ENCODE peak calls at places on chromosomes 5 and 9, in four cellular contexts. D, X, T and F are unnamed samples.

GRCh38 chr5:112165897-112166737 is 253.0 kb downstream of the EPB41L4A start:
- DNase-seq in T (no peak), X (no peak), D (no peak), F (no peak)

GRCh38 chr5:125200842-125201373 is 454.5 kb upstream of the ZNF608 start:
- DNase-seq in X (no peak), T (no peak), D (no peak), F (peak; percentile 6)

GRCh38 chr5:168479166-168479565 is 7.1 kb upstream of the RARS1 start:
- DNase-seq in T (no peak), X (no peak), D (peak; percentile 19), F (no peak)

GRCh38 chr5:119470105-119470763 is 17.9 kb downstream of the HSD17B4 start:
- DNase-seq in X (no peak), D (no peak), T (peak; percentile 50), F (no peak)

GRCh38 chr5:39584921-39585320 is 160.1 kb upstream of the DAB2 start:
- DNase-seq in X (no peak), D (peak; percentile 21), T (no peak), F (peak; percentile 6)

GRCh38 chr5:177496111-177497010 is 1.0 kb downstream of the PDLIM7 start:
- DNase-seq in D (peak; percentile 94), T (no peak), X (peak; percentile 39), F (peak; percentile 87)

GRCh38 chr5:68329554-68329953 is 114.0 kb downstream of the PIK3R1 start:
- DNase-seq in T (no peak), D (no peak), X (no peak), F (no peak)

GRCh38 chr5:40796487-40796889 is 1.7 kb downstream of the PRKAA1 start:
- DNase-seq in D (peak; percentile 77), T (no peak), X (no peak), F (peak; percentile 52)

GRCh38 chr9:95383198-95383673 is 65.7 kb upstream of the FANCC start:
- DNase-seq in T (no peak), X (no peak), D (peak; percentile 85), F (no peak)

GRCh38 chr9:116450378-116451139 is 236.5 kb upstream of the TRIM32 start:
- DNase-seq in D (peak; percentile 75), X (no peak), T (peak; percentile 51), F (no peak)

GRCh38 chr5:93280518-93280917 is 300.5 kb downstream of the NR2F1-AS1 start:
- DNase-seq in X (no peak), D (no peak), T (no peak), F (peak; percentile 12)

GRCh38 chr5:6727231-6727630 is 14.0 kb downstream of the TENT4A start:
- DNase-seq in X (no peak), T (no peak), D (no peak), F (no peak)

GRCh38 chr9:36924071-36924470 is 110.0 kb downstream of the PAX5 start:
- DNase-seq in D (peak; percentile 81), T (peak; percentile 30), X (no peak), F (peak; percentile 57)

GRCh38 chr9:112849363-112849922 is 41.2 kb downstream of the SLC46A2 start:
- DNase-seq in T (no peak), D (no peak), X (no peak), F (no peak)

GRCh38 chr9:136552117-136552685 is 6.4 kb upstream of the NOTCH1 start:
- DNase-seq in X (no peak), D (peak; percentile 74), T (no peak), F (no peak)

GRCh38 chr9:136485049-136485647 is 2.3 kb upstream of the SEC16A start:
- DNase-seq in D (peak; percentile 61), T (no peak), X (peak; percentile 59), F (peak; percentile 75)

GRCh38 chr5:171351674-171352073 is 36.0 kb upstream of the NPM1 start:
- DNase-seq in X (no peak), D (no peak), T (no peak), F (no peak)

GRCh38 chr9:13267743-13268142 is 11.7 kb downstream of the MPDZ start:
- DNase-seq in T (no peak), X (no peak), D (peak; percentile 94), F (peak; percentile 97)

GRCh38 chr5:6814816-6815215 is 101.6 kb downstream of the TENT4A start:
- DNase-seq in D (no peak), X (no peak), T (no peak), F (no peak)

GRCh38 chr9:135508211-135508820 is 7.8 kb downstream of the MRPS2 start:
- DNase-seq in X (no peak), T (no peak), D (no peak), F (no peak)

GRCh38 chr9:37121881-37122280 is 1.5 kb downstream of the ZCCHC7 start:
- DNase-seq in X (no peak), D (no peak), T (no peak), F (peak; percentile 17)

GRCh38 chr5:15897609-15898008 is 282.0 kb downstream of the MARCHF11 start:
- DNase-seq in X (no peak), D (peak; percentile 37), T (no peak), F (no peak)

GRCh38 chr9:12753931-12754330 is 20.9 kb upstream of the LURAP1L start:
- DNase-seq in X (no peak), T (no peak), D (no peak), F (no peak)

GRCh38 chr9:136720251-136720886 is 8.0 kb downstream of the DIPK1B start:
- DNase-seq in T (no peak), D (no peak), X (no peak), F (peak; percentile 23)

GRCh38 chr9:105979359-105979758 is 285.0 kb downstream of the TMEM38B start:
- DNase-seq in D (no peak), X (no peak), T (no peak), F (no peak)

GRCh38 chr9:133187561-133188005 is 21.5 kb downstream of the OBP2B start:
- DNase-seq in D (no peak), X (no peak), T (no peak), F (no peak)

GRCh38 chr5:119331566-119332095 is 24.2 kb upstream of the TNFAIP8 start:
- DNase-seq in X (no peak), D (no peak), T (no peak), F (no peak)

GRCh38 chr9:136665111-136665703 is 2.5 kb downstream of the EGFL7 start:
- DNase-seq in X (no peak), D (no peak), T (no peak), F (peak; percentile 28)

GRCh38 chr9:34572092-34572491 is 17.4 kb downstream of the CNTFR start:
- DNase-seq in D (no peak), X (no peak), T (no peak), F (no peak)

DNA sequence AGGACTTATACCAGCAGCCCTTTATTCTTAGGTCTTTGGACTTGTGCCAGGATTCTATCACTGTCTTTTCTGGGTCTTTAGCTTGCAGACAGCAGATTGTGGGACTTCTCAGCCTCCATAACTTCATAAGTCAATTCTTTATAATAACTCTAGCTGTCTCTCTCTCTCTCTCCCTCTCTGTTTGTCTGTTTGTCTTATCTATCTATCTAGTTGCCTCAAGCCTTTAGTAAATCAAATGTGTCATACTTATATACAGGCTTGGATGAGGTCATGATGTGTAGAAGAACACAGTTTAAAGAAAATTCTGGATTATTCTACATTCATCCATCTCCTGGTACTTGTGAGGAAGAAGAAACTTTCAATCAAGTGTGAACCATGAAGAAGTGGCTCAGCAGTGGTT is 11.5 kb upstream of the ANKRD55 start:
- DNase-seq in X (no peak), T (no peak), D (no peak), F (no peak)
- TF ChIP-seq FOS in X (no peak), T (no peak), D (no peak), F (no peak)

GRCh38 chr9:4303002-4303401 is 3.1 kb upstream of the GLIS3 start:
- DNase-seq in X (no peak), D (peak; percentile 51), T (no peak), F (peak; percentile 80)

GRCh38 chr9:4305586-4305985 is 5.7 kb upstream of the GLIS3 start:
- DNase-seq in T (no peak), X (no peak), D (no peak), F (no peak)

GRCh38 chr9:4306066-4306787 is 6.4 kb upstream of the GLIS3 start:
- DNase-seq in T (no peak), D (peak; percentile 61), X (no peak), F (peak; percentile 28)

GRCh38 chr9:4306788-4307144 is 6.9 kb upstream of the GLIS3 start:
- DNase-seq in D (no peak), T (no peak), X (no peak), F (no peak)

DNA sequence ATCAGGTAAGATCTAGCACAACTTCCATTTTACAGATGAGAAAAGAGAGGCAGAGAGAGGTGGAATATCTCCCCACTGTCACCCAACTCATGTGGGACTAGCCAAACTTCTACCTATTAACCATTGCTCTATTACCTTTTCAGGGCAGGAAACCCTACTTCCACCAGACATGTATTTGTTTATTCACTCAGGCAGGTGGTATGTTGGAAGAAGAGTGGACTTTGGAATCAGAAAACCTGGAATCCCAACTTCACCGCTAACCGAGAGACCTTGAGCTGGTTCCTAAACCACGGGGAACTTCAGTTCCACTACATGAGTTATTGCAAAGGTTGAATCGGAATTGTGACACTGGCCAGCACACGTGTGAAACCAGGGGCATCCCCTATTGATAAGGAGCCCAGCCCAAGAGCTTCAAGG is 5.2 kb upstream of the GLIS3 start:
- DNase-seq in X (no peak), D (no peak), T (no peak), F (no peak)
- TF ChIP-seq FOS in X (no peak), D (no peak), T (no peak), F (no peak)

GRCh38 chr9:124020520-124021384 is 9.2 kb downstream of the LHX2 start:
- DNase-seq in T (no peak), D (no peak), X (no peak), F (no peak)
- TF ChIP-seq FOS in T (no peak), D (no peak), X (no peak), F (no peak)

GRCh38 chr5:91328743-91329142 is 54.4 kb downstream of the ARRDC3 start:
- DNase-seq in X (no peak), D (peak; percentile 55), T (no peak), F (no peak)

GRCh38 chr5:91331705-91332104 is 51.4 kb downstream of the ARRDC3 start:
- DNase-seq in X (no peak), T (no peak), D (no peak), F (no peak)

GRCh38 chr5:91329273-91329672 is 53.8 kb downstream of the ARRDC3 start:
- DNase-seq in T (no peak), D (no peak), X (no peak), F (no peak)

DNA sequence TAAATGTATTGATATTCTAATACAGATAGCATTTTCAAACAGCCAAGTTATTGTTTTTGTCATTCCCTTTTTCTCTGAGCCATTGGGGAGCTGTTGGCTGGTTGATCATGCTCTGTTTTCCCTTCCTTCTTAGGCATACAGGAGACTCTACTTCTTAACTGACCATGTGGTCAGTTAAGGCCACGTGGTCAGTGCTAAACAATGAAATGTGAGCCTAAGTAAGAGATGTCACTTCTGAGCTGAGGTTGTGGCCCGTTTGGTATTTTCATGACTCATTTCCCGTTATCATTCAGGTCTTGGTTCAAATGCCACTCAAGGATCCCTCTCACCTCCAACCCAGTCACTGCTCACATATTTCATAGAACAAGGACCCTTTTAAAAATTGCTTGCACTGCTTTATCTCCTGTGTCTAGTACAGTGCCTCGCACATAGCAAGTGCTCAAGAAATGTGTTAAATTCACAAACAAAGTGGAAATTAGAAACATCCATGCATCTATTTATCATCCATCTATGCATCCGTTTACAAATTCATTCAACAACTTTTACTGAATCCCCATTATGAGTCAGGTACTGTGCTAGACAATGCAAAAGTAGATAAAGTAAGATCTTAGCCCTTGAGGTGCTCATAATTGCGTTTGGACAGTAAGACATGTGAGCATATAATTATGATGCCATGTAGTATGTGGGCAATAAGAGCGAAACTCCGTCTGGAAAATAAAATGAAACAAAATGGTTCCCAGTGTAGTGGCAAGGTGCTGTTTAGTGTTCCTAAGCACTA is 50.7 kb downstream of the ARRDC3 start:
- DNase-seq in X (peak; percentile 38), D (peak; percentile 80), T (no peak), F (no peak)
- TF ChIP-seq FOS in X (peak; percentile 48), D (no peak), T (no peak), F (no peak)